ENCODE peak calls at places on chromosome 15, in five cellular contexts. A is ELR; O is GDM1; E is activated T-cell treated with anti-CD3 and anti-CD28 coated beads, Interleukin-2, amount 50 U/mL, for 72 hours; F is globus pallidus. M is an unnamed sample.

GRCh38 chr15:72319985-72320671 is at the start of gene CELF6:
- DNase-seq in A (peak; percentile 73), O (peak; percentile 73), E (peak; percentile 77), F (peak; percentile 60), M (peak; percentile 82)

GRCh38 chr15:77057650-77058049 is 13.3 kb downstream of the TSPAN3 start:
- DNase-seq in A (peak; percentile 8), O (no peak), E (peak; percentile 23), F (no peak), M (no peak)

GRCh38 chr15:99148851-99149276 is 44.0 kb downstream of the SYNM start:
- DNase-seq in A (no peak), O (no peak), E (no peak), F (no peak), M (no peak)

GRCh38 chr15:58003810-58004209 is 61.7 kb downstream of the ALDH1A2 start:
- DNase-seq in A (no peak), O (no peak), E (no peak), F (no peak), M (no peak)

GRCh38 chr15:51382787-51383186 is 41.3 kb downstream of the GLDN start:
- DNase-seq in A (peak; percentile 64), O (no peak), E (no peak), F (no peak), M (peak; percentile 79)

GRCh38 chr15:31162721-31163510 is 61.4 kb upstream of the TRPM1 start:
- DNase-seq in A (no peak), O (no peak), E (no peak), F (no peak), M (no peak)

GRCh38 chr15:39194431-39194830 is 386.4 kb upstream of the THBS1 start:
- DNase-seq in A (no peak), O (no peak), E (no peak), F (no peak), M (no peak)

GRCh38 chr15:73988075-73988969 is 3.8 kb downstream of the STOML1 start:
- DNase-seq in A (peak; percentile 82), O (no peak), E (no peak), F (no peak), M (peak; percentile 30)

GRCh38 chr15:63601727-63602185 is 4.6 kb downstream of the FBXL22 start:
- DNase-seq in A (no peak), O (no peak), E (no peak), F (no peak), M (no peak)

GRCh38 chr15:72796515-72797337 is 13.2 kb upstream of the ADPGK start:
- DNase-seq in A (peak; percentile 56), O (no peak), E (peak; percentile 65), F (peak; percentile 31), M (peak; percentile 75)

GRCh38 chr15:78313383-78313782 is 14.0 kb upstream of the SKIC8 start:
- DNase-seq in A (no peak), O (no peak), E (no peak), F (no peak), M (no peak)

GRCh38 chr15:99416191-99417188 is 149.3 kb upstream of the MEF2A start:
- DNase-seq in A (no peak), O (no peak), E (no peak), F (no peak), M (no peak)

GRCh38 chr15:41930867-41931222 is 37.0 kb upstream of the SPTBN5 start:
- DNase-seq in A (no peak), O (no peak), E (no peak), F (no peak), M (no peak)

GRCh38 chr15:41417418-41417811 is 520 bp downstream of the RTF1 start:
- DNase-seq in A (peak; percentile 50), O (no peak), E (peak; percentile 49), F (no peak), M (peak; percentile 69)

GRCh38 chr15:69753867-69754266 is 301.2 kb downstream of the RPLP1 start:
- DNase-seq in A (no peak), O (no peak), E (no peak), F (no peak), M (no peak)

GRCh38 chr15:59879506-59879905 is 124.6 kb upstream of the FOXB1 start:
- DNase-seq in A (peak; percentile 8), O (no peak), E (no peak), F (no peak), M (peak; percentile 81)

GRCh38 chr15:100349696-100350433 is 8.1 kb upstream of the ADAMTS17 start:
- DNase-seq in A (peak; percentile 61), O (peak; percentile 73), E (peak; percentile 95), F (peak; percentile 90), M (peak; percentile 93)

GRCh38 chr15:71752604-71753289 is 57.6 kb upstream of the NR2E3 start:
- DNase-seq in A (peak; percentile 99), O (peak; percentile 31), E (peak; percentile 28), F (no peak), M (peak; percentile 93)

GRCh38 chr15:39828374-39828931 is 45.8 kb upstream of the FSIP1 start:
- DNase-seq in A (no peak), O (no peak), E (no peak), F (no peak), M (peak; percentile 16)

GRCh38 chr15:39472661-39473657 is 107.9 kb upstream of the THBS1 start:
- DNase-seq in A (peak; percentile 23), O (no peak), E (no peak), F (peak; percentile 11), M (peak; percentile 97)

GRCh38 chr15:77415450-77416448 is 4.2 kb downstream of the PEAK1 start:
- DNase-seq in A (peak; percentile 1), O (no peak), E (no peak), F (no peak), M (peak; percentile 82)

GRCh38 chr15:68726246-68726645 is 94.4 kb downstream of the ANP32A start:
- DNase-seq in A (no peak), O (no peak), E (no peak), F (no peak), M (no peak)

GRCh38 chr15:101052031-101052620 is 133.0 kb downstream of the LRRK1 start:
- DNase-seq in A (no peak), O (no peak), E (no peak), F (no peak), M (no peak)